ENCODE peak calls at places on chromosomes 4 and X, in five cellular contexts. D is tibial nerve, L is GM23338, Q is upper lobe of left lung, S is lung. E is an unnamed sample. For H3K27me3, the result is how much of the 10 kb centered on the place peaks cover.

GRCh38 chr4:86891785-86892638 is at the start of gene C4orf36:
- DNase-seq in Q (peak), L (peak), S (peak), D (peak), E (peak)

GRCh38 chr4:6263541-6264540 is 5.8 kb upstream of the WFS1 start:
- DNase-seq in S (no peak), L (peak), Q (no peak), D (no peak), E (no peak)

GRCh38 chr4:82865592-82865991 is 25.4 kb downstream of the SEC31A start:
- DNase-seq in Q (peak), S (no peak), L (no peak), D (no peak), E (no peak)

GRCh38 chrX:149527705-149528104 is 13.1 kb upstream of the EOLA1 start:
- DNase-seq in S (no peak), D (no peak), L (peak), Q (no peak), E (no peak)

GRCh38 chr4:38612996-38613395 is 51.0 kb upstream of the KLF3 start:
- DNase-seq in L (no peak), S (no peak), Q (no peak), D (no peak), E (no peak)

GRCh38 chrX:69024931-69025330 is 140.3 kb downstream of the PJA1 start:
- DNase-seq in S (peak), D (peak), Q (peak), L (peak), E (peak)

GRCh38 chrX:55098691-55099090 is 9.9 kb downstream of the PAGE2 start:
- DNase-seq in D (no peak), L (no peak), S (no peak), Q (no peak), E (no peak)

GRCh38 chrX:107659768-107660167 is 31.5 kb downstream of the PRPS1 start:
- DNase-seq in L (peak), S (no peak), Q (no peak), D (no peak), E (no peak)

GRCh38 chr4:121728798-121729226 is 32.0 kb upstream of the ANXA5 start:
- DNase-seq in Q (no peak), D (no peak), S (no peak), L (no peak), E (no peak)

GRCh38 chr4:47662975-47663374 is 174.9 kb downstream of the CORIN start:
- DNase-seq in L (peak), Q (no peak), D (no peak), S (no peak), E (no peak)

GRCh38 chrX:27751976-27752375 is 55.8 kb upstream of the MAGEB10 start:
- DNase-seq in L (no peak), Q (no peak), S (no peak), D (no peak), E (no peak)

GRCh38 chr4:102789317-102789717 is 28.5 kb upstream of the MANBA start:
- DNase-seq in S (no peak), D (no peak), L (no peak), Q (no peak), E (no peak)

DNA sequence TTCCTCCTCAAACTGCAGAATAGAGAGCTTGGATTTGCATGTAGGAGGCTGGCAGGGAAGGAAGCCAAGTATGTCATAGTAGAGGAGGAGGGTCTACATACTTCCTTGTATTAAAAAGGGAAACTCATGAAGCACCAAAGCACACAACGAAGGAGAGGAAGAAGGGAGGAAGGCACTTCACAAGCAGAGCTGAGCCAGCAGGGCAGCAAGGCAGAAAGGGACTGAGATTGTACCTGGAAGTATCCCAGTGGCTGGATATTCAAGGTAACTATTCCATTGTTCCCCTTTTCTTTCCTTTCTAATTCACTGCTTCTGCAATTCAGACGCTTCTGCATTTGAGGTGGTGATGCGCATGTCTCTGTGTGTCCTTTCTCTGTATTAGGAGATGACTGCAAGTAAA is 54.8 kb downstream of the UBQLN2 start:
- DNase-seq in D (no peak), S (no peak), L (peak), Q (no peak), E (no peak)
- H3K4me3 ChIP-seq in D (no peak), S (no peak), L (peak), Q (no peak), E (no peak)

DNA sequence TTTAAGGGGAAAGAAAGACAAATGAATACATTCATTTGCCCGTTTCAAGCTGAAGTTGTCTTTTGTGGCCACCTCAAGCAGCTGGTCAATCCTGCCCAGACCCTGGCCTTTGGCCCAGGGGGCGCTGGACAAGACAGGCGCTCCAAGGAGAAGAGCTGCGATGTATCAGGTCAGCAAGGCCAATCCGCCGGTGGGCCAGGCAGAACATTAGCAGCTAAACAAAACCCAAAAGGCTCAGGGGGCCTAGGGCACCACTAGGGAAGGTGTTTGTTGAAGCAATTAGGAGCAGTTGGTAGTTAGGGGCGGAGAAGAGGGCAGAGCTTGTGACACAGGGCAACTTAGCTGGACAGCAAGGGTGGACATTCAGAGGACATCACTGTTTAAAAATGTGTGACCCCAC is 60.8 kb upstream of the TMEM33 start:
- DNase-seq in Q (no peak), D (no peak), S (no peak), L (no peak), E (no peak)
- H3K27me3 ChIP-seq in Q (under half), D (under half), S (under half), L (half or more), E (half or more)

GRCh38 chr4:93834371-93835066 is 6.0 kb downstream of the ATOH1 start:
- DNase-seq in S (no peak), D (no peak), Q (no peak), L (peak), E (no peak)
- H3K4me3 ChIP-seq in S (no peak), D (no peak), Q (no peak), L (peak), E (no peak)

DNA sequence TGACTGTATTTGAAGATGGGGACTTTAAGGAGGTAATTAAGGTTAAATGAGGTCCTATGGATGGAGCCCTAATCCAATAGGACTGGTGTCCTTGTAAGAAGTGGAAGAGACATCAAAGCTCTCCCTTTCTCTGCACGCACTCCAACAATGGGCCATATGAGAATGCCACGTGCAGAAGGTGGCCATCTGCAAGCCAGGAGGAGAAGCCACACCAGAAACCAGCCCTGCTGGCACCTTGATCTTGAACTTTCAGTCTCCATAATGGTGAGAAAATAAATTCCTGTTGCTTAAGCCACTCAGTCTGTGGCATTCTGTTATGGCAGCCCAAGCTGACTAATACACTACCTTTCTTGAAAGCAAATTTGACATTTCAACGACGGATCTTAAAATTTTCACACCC is 73.2 kb downstream of the SMARCA1 start:
- DNase-seq in S (no peak), Q (no peak), L (no peak), D (no peak), E (no peak)
- H3K27me3 ChIP-seq in S (under half), Q (under half), L (under half), D (under half), E (under half)

DNA sequence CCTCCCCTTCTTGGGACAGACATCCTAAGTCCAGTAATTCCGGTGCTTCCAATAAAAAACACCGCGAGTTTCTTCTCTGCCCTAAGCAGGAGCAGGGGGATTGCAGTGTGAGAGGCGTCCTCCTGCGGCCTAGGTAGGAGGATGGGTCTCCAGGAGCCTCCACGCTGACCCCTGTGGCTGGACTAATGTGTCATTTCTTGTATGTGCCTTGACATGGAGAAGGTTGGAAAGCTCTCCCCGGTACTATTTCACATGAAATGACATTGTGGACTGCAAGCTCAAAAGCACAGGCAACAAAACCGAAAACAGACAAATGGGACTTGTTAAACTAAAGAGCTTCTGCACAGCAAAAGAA is 66.6 kb upstream of the ENPP6 start:
- DNase-seq in S (no peak), Q (no peak), L (no peak), D (no peak), E (no peak)
- H3K4me3 ChIP-seq in S (no peak), Q (peak), L (no peak), D (no peak), E (no peak)

GRCh38 chr4:3434891-3435683 is 6.7 kb upstream of the HGFAC start:
- DNase-seq in D (no peak), L (peak), Q (no peak), S (no peak), E (peak)

GRCh38 chr4:3435684-3435956 is 6.1 kb upstream of the HGFAC start:
- DNase-seq in Q (no peak), D (no peak), S (no peak), L (no peak), E (no peak)

GRCh38 chr4:3436798-3437581 is 4.8 kb upstream of the HGFAC start:
- DNase-seq in L (no peak), Q (peak), S (peak), D (no peak), E (peak)

GRCh38 chr4:3437582-3437936 is 4.2 kb upstream of the HGFAC start:
- DNase-seq in Q (no peak), S (no peak), D (no peak), L (no peak), E (no peak)

GRCh38 chr4:3436048-3436797 is 5.5 kb upstream of the HGFAC start:
- DNase-seq in D (no peak), Q (no peak), L (no peak), S (no peak), E (no peak)
- H3K27me3 ChIP-seq in D (under half), Q (under half), L (under half), S (under half), E (under half)

GRCh38 chrX:17377795-17378194 is 2.8 kb downstream of the NHS start:
- DNase-seq in Q (no peak), D (no peak), L (no peak), S (no peak), E (no peak)
- H3K4me3 ChIP-seq in Q (no peak), D (no peak), L (peak), S (no peak), E (peak)

E was measured in tibial artery.